ENCODE peak calls at places on chromosome 7, in four cellular contexts. One of them, this sample, is unnamed.

GRCh38 chr7:150940446-150941102 is 37.5 kb downstream of the KCNH2 start:
- DNase-seq in H1: no peak
- DNase-seq in K562: no peak
- DNase-seq in GM12878: no peak
- DNase-seq in this sample: no peak

GRCh38 chr7:104979167-104979841 is 34.7 kb upstream of the KMT2E start:
- DNase-seq in H1: peak
- DNase-seq in K562: no peak
- DNase-seq in GM12878: no peak
- DNase-seq in this sample: no peak

GRCh38 chr7:105020926-105021325 is 6.9 kb downstream of the KMT2E start:
- DNase-seq in H1: no peak
- DNase-seq in K562: no peak
- DNase-seq in GM12878: no peak
- DNase-seq in this sample: no peak

GRCh38 chr7:28135296-28135695 is 45.3 kb downstream of the JAZF1 start:
- DNase-seq in H1: no peak
- DNase-seq in K562: no peak
- DNase-seq in GM12878: no peak
- DNase-seq in this sample: no peak

GRCh38 chr7:92366730-92367129 is 80.6 kb upstream of the GATAD1 start:
- DNase-seq in H1: no peak
- DNase-seq in K562: no peak
- DNase-seq in GM12878: no peak
- DNase-seq in this sample: no peak

GRCh38 chr7:1965579-1966294 is 267.0 kb downstream of the MAD1L1 start:
- DNase-seq in H1: no peak
- DNase-seq in K562: no peak
- DNase-seq in GM12878: no peak
- DNase-seq in this sample: no peak

GRCh38 chr7:610141-610530 is 90.5 kb upstream of the PDGFA start:
- DNase-seq in H1: no peak
- DNase-seq in K562: peak
- DNase-seq in GM12878: no peak
- DNase-seq in this sample: no peak

GRCh38 chr7:155586843-155587440 is 40.6 kb upstream of the CNPY1 start:
- DNase-seq in H1: no peak
- DNase-seq in K562: no peak
- DNase-seq in GM12878: no peak
- DNase-seq in this sample: no peak

GRCh38 chr7:142000244-142000643 is 4.6 kb downstream of the MGAM start:
- DNase-seq in H1: no peak
- DNase-seq in K562: no peak
- DNase-seq in GM12878: no peak
- DNase-seq in this sample: no peak

GRCh38 chr7:108581655-108582491 is 12.2 kb downstream of the DNAJB9 start:
- DNase-seq in H1: no peak
- DNase-seq in K562: no peak
- DNase-seq in GM12878: no peak
- DNase-seq in this sample: no peak

GRCh38 chr7:150686030-150686626 is 622 bp downstream of the GIMAP2 start:
- DNase-seq in H1: no peak
- DNase-seq in K562: no peak
- DNase-seq in GM12878: no peak
- DNase-seq in this sample: no peak

GRCh38 chr7:3217166-3217565 is 83.9 kb upstream of the SDK1 start:
- DNase-seq in H1: no peak
- DNase-seq in K562: no peak
- DNase-seq in GM12878: no peak
- DNase-seq in this sample: no peak

GRCh38 chr7:135194494-135195095 is 16.7 kb downstream of the WDR91 start:
- DNase-seq in H1: no peak
- DNase-seq in K562: no peak
- DNase-seq in GM12878: no peak
- DNase-seq in this sample: no peak

GRCh38 chr7:116224492-116225098 is 14.3 kb downstream of the TES start:
- DNase-seq in H1: no peak
- DNase-seq in K562: no peak
- DNase-seq in GM12878: no peak
- DNase-seq in this sample: no peak

GRCh38 chr7:85104432-85105205 is 82.2 kb downstream of the SEMA3D start:
- DNase-seq in H1: no peak
- DNase-seq in K562: no peak
- DNase-seq in GM12878: no peak
- DNase-seq in this sample: no peak

GRCh38 chr7:95141755-95142154 is 182.6 kb downstream of the PON1 start:
- DNase-seq in H1: no peak
- DNase-seq in K562: no peak
- DNase-seq in GM12878: no peak
- DNase-seq in this sample: no peak

GRCh38 chr7:156625585-156625984 is 15.0 kb upstream of the RNF32 start:
- DNase-seq in H1: no peak
- DNase-seq in K562: no peak
- DNase-seq in GM12878: no peak
- DNase-seq in this sample: no peak

GRCh38 chr7:33671521-33672262 is 233.6 kb upstream of the BMPER start:
- DNase-seq in H1: no peak
- DNase-seq in K562: no peak
- DNase-seq in GM12878: peak
- DNase-seq in this sample: no peak

GRCh38 chr7:48337012-48337621 is 165.9 kb downstream of the ABCA13 start:
- DNase-seq in H1: no peak
- DNase-seq in K562: no peak
- DNase-seq in GM12878: no peak
- DNase-seq in this sample: peak

GRCh38 chr7:48904975-48905374 is 19.4 kb upstream of the CDC14C start:
- DNase-seq in H1: no peak
- DNase-seq in K562: no peak
- DNase-seq in GM12878: no peak
- DNase-seq in this sample: no peak

GRCh38 chr7:39733881-39734571 is 110.7 kb downstream of the RALA start:
- DNase-seq in H1: no peak
- DNase-seq in K562: no peak
- DNase-seq in GM12878: no peak
- DNase-seq in this sample: no peak

GRCh38 chr7:12729112-12729511 is 41.7 kb downstream of the ARL4A start:
- DNase-seq in H1: peak
- DNase-seq in K562: peak
- DNase-seq in GM12878: no peak
- DNase-seq in this sample: peak

GRCh38 chr7:135490783-135491182 is 19.1 kb downstream of the CNOT4 start:
- DNase-seq in H1: no peak
- DNase-seq in K562: peak
- DNase-seq in GM12878: no peak
- DNase-seq in this sample: no peak

GRCh38 chr7:38700111-38700510 is 68.9 kb upstream of the AMPH start:
- DNase-seq in H1: no peak
- DNase-seq in K562: no peak
- DNase-seq in GM12878: no peak
- DNase-seq in this sample: no peak

GRCh38 chr7:43785425-43785824 is 26.9 kb downstream of the BLVRA start:
- DNase-seq in H1: no peak
- DNase-seq in K562: no peak
- DNase-seq in GM12878: no peak
- DNase-seq in this sample: no peak

GRCh38 chr7:47093835-47094234 is 488.1 kb downstream of the TNS3 start:
- DNase-seq in H1: no peak
- DNase-seq in K562: no peak
- DNase-seq in GM12878: no peak
- DNase-seq in this sample: no peak

GRCh38 chr7:36361227-36361626 is 28.4 kb upstream of the ANLN start:
- DNase-seq in H1: no peak
- DNase-seq in K562: no peak
- DNase-seq in GM12878: no peak
- DNase-seq in this sample: no peak

GRCh38 chr7:140298213-140298612 is 100.1 kb downstream of the SLC37A3 start:
- DNase-seq in H1: no peak
- DNase-seq in K562: no peak
- DNase-seq in GM12878: no peak
- DNase-seq in this sample: no peak

GRCh38 chr7:120724448-120724847 is 133.5 kb downstream of the TSPAN12 start:
- DNase-seq in H1: no peak
- DNase-seq in K562: no peak
- DNase-seq in GM12878: no peak
- DNase-seq in this sample: no peak

GRCh38 chr7:98212532-98213041 is 1.3 kb downstream of the BHLHA15 start:
- DNase-seq in H1: peak
- DNase-seq in K562: no peak
- DNase-seq in GM12878: no peak
- DNase-seq in this sample: peak

GRCh38 chr7:98213296-98213873 is 2.1 kb downstream of the BHLHA15 start:
- DNase-seq in H1: no peak
- DNase-seq in K562: no peak
- DNase-seq in GM12878: no peak
- DNase-seq in this sample: peak

GRCh38 chr7:98211221-98211675 is at the start of gene BHLHA15:
- DNase-seq in H1: no peak
- DNase-seq in K562: peak
- DNase-seq in GM12878: no peak
- DNase-seq in this sample: peak

GRCh38 chr7:98210513-98211220 is 572 bp upstream of the BHLHA15 start:
- DNase-seq in H1: peak
- DNase-seq in K562: no peak
- DNase-seq in GM12878: no peak
- DNase-seq in this sample: peak

GRCh38 chr7:98211676-98212531 is 665 bp downstream of the BHLHA15 start:
- DNase-seq in H1: peak
- DNase-seq in K562: peak
- DNase-seq in GM12878: no peak
- DNase-seq in this sample: peak
- H3K9ac ChIP-seq in H1: no peak
- H3K9ac ChIP-seq in K562: no peak
- H3K9ac ChIP-seq in GM12878: peak
- H3K9ac ChIP-seq in this sample: no peak

GRCh38 chr7:154463794-154464193 is 411.6 kb downstream of the DPP6 start:
- DNase-seq in H1: no peak
- DNase-seq in K562: no peak
- DNase-seq in GM12878: no peak
- DNase-seq in this sample: no peak
- TF ChIP-seq NRF1 in H1: no peak
- TF ChIP-seq NRF1 in K562: no peak
- TF ChIP-seq NRF1 in GM12878: no peak
- TF ChIP-seq NRF1 in this sample: no peak

GRCh38 chr7:6205921-6206660 is 66.3 kb downstream of the CYTH3 start:
- DNase-seq in H1: no peak
- DNase-seq in K562: no peak
- DNase-seq in GM12878: no peak
- DNase-seq in this sample: peak
- TF ChIP-seq RAD21 in H1: no peak
- TF ChIP-seq RAD21 in K562: no peak
- TF ChIP-seq RAD21 in GM12878: no peak
- TF ChIP-seq RAD21 in this sample: peak

GRCh38 chr7:45118830-45119452 is 7.4 kb upstream of the TBRG4 start:
- DNase-seq in H1: no peak
- DNase-seq in K562: no peak
- DNase-seq in GM12878: no peak
- DNase-seq in this sample: no peak
- H3K9ac ChIP-seq in H1: no peak
- H3K9ac ChIP-seq in K562: no peak
- H3K9ac ChIP-seq in GM12878: no peak
- H3K9ac ChIP-seq in this sample: no peak

GRCh38 chr7:138188290-138188858 is 112.1 kb downstream of the AKR1D1 start:
- DNase-seq in H1: no peak
- DNase-seq in K562: no peak
- DNase-seq in GM12878: no peak
- DNase-seq in this sample: no peak

GRCh38 chr7:138184191-138184590 is 107.9 kb downstream of the AKR1D1 start:
- DNase-seq in H1: no peak
- DNase-seq in K562: no peak
- DNase-seq in GM12878: no peak
- DNase-seq in this sample: no peak

GRCh38 chr7:138185132-138185908 is 109.1 kb downstream of the AKR1D1 start:
- DNase-seq in H1: no peak
- DNase-seq in K562: no peak
- DNase-seq in GM12878: no peak
- DNase-seq in this sample: no peak

GRCh38 chr7:138186951-138187351 is 110.7 kb downstream of the AKR1D1 start:
- DNase-seq in H1: no peak
- DNase-seq in K562: no peak
- DNase-seq in GM12878: no peak
- DNase-seq in this sample: no peak
- TF ChIP-seq NRF1 in H1: no peak
- TF ChIP-seq NRF1 in K562: no peak
- TF ChIP-seq NRF1 in GM12878: no peak
- TF ChIP-seq NRF1 in this sample: no peak

GRCh38 chr7:4610768-4611467 is 71.2 kb upstream of the FOXK1 start:
- DNase-seq in H1: peak
- DNase-seq in K562: peak
- DNase-seq in GM12878: peak
- DNase-seq in this sample: peak
- TF ChIP-seq RAD21 in H1: peak
- TF ChIP-seq RAD21 in K562: peak
- TF ChIP-seq RAD21 in GM12878: peak
- TF ChIP-seq RAD21 in this sample: peak

DNA sequence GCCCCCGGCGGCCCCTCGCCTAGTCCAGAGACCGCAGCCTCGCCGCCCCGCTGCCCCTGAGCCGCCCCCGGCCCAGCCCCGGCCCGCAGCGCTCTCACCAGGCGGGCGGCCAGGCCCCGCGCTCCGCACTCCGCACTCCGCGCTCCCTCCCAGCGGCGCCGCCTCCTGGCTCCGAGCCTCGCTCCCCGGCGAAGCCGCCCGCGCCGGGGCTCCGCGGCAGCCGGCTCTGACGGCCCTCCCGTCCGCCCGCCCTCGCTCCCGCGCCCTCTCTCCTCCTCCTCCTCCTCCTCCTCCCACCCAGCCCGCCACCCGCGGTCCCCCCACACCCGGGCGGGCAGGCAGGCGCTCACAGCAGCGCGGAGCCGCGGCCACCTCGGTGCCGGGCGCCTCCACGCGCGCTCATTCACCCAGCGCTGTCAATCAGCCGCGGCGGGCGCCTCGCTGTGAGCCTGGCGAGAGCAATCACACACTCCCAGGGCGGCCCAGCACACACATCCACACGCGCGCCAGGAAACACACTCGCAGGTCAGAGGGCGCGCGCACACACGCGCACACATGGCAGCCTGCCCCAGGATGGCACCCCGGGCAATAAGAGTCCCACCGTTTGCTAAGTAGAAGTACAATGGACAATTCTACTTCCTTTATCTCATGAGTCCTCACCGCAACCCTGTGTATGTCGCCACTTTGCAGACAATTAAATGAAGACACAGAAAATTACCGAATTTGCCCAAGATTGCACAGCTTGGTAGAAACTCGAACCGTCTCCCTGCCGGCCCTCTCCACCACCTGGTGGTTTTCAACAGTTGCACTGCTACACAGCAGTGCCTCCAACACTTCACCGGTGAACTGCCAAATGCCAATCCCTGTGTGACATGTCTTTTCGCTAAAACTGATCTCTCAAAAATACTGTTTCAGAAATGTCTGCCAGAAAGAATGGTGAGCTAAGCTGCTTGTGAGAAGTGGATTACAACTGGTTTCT is at the start of gene PRRT4:
- DNase-seq in H1: peak
- DNase-seq in K562: peak
- DNase-seq in GM12878: no peak
- DNase-seq in this sample: peak
- H3K9ac ChIP-seq in H1: no peak
- H3K9ac ChIP-seq in K562: no peak
- H3K9ac ChIP-seq in GM12878: no peak
- H3K9ac ChIP-seq in this sample: no peak

This sample was measured in SK-N-SH.